ENCODE peak calls at places on chromosome 12, in six cellular contexts. K is AG10803, G is left ventricle myocardium inferior, V is pancreas, Q is fibroblast of lung, C is right lobe of liver. I is an unnamed sample.

GRCh38 chr12:109524466-109525278 is 47.2 kb downstream of the UBE3B start:
- DNase-seq in K (no peak), G (no peak), V (no peak), Q (no peak), C (no peak), I (no peak)

GRCh38 chr12:25775968-25776367 is 182.5 kb upstream of the RASSF8 start:
- DNase-seq in K (peak), G (no peak), V (no peak), Q (no peak), C (no peak), I (no peak)

GRCh38 chr12:49538740-49539403 is at the start of gene KCNH3:
- DNase-seq in K (peak), G (peak), V (peak), Q (peak), C (peak), I (peak)

GRCh38 chr12:72075401-72075800 is 136.8 kb downstream of the TPH2 start:
- DNase-seq in K (no peak), G (no peak), V (no peak), Q (no peak), C (no peak), I (no peak)

GRCh38 chr12:6696690-6697583 is 3.7 kb downstream of the PIANP start:
- DNase-seq in K (no peak), G (no peak), V (no peak), Q (no peak), C (no peak), I (no peak)

GRCh38 chr12:54984602-54985376 is at the start of gene TESPA1:
- DNase-seq in K (no peak), G (peak), V (no peak), Q (no peak), C (peak), I (peak)

GRCh38 chr12:32896438-32897275 is at the start of gene PKP2:
- DNase-seq in K (no peak), G (peak), V (peak), Q (no peak), C (peak), I (peak)

GRCh38 chr12:9043766-9044165 is 54.4 kb downstream of the KLRG1 start:
- DNase-seq in K (no peak), G (no peak), V (no peak), Q (no peak), C (no peak), I (no peak)

GRCh38 chr12:99332936-99333591 is 314.5 kb upstream of the GARIN6 start:
- DNase-seq in K (no peak), G (no peak), V (no peak), Q (no peak), C (no peak), I (no peak)

GRCh38 chr12:94615284-94616216 is 34.8 kb downstream of the TMCC3 start:
- DNase-seq in K (no peak), G (peak), V (no peak), Q (peak), C (peak), I (no peak)

GRCh38 chr12:108734200-108734906 is 3.0 kb upstream of the CORO1C start:
- DNase-seq in K (peak), G (no peak), V (no peak), Q (peak), C (peak), I (no peak)

GRCh38 chr12:69660164-69660863 is 38.8 kb downstream of the BEST3 start:
- DNase-seq in K (no peak), G (no peak), V (no peak), Q (no peak), C (no peak), I (no peak)

GRCh38 chr12:116759783-116760581 is 21.9 kb downstream of the RNFT2 start:
- DNase-seq in K (no peak), G (peak), V (no peak), Q (no peak), C (no peak), I (no peak)

GRCh38 chr12:25811656-25812126 is 146.8 kb upstream of the RASSF8 start:
- DNase-seq in K (peak), G (no peak), V (no peak), Q (no peak), C (no peak), I (no peak)

GRCh38 chr12:6442799-6443198 is 2.0 kb upstream of the CD27 start:
- DNase-seq in K (no peak), G (no peak), V (no peak), Q (no peak), C (no peak), I (no peak)

GRCh38 chr12:57235012-57235727 is 5.7 kb downstream of the SHMT2 start:
- DNase-seq in K (no peak), G (peak), V (peak), Q (peak), C (peak), I (no peak)

GRCh38 chr12:51442324-51442723 is 17.7 kb downstream of the SLC4A8 start:
- DNase-seq in K (peak), G (no peak), V (no peak), Q (peak), C (no peak), I (no peak)

GRCh38 chr12:95231190-95231589 is 13.6 kb downstream of the VEZT start:
- DNase-seq in K (no peak), G (no peak), V (no peak), Q (peak), C (no peak), I (no peak)

GRCh38 chr12:54601841-54602240 is 13.4 kb upstream of the PPP1R1A start:
- DNase-seq in K (no peak), G (no peak), V (no peak), Q (no peak), C (no peak), I (no peak)

GRCh38 chr12:110846615-110847566 is at the start of gene CCDC63:
- DNase-seq in K (peak), G (peak), V (peak), Q (peak), C (peak), I (peak)

GRCh38 chr12:45909041-45909713 is 81.2 kb downstream of the SCAF11 start:
- DNase-seq in K (no peak), G (no peak), V (no peak), Q (peak), C (no peak), I (no peak)

GRCh38 chr12:14936224-14936861 is 2.0 kb downstream of the ERP27 start:
- DNase-seq in K (no peak), G (no peak), V (no peak), Q (no peak), C (no peak), I (no peak)

GRCh38 chr12:94623161-94623920 is 27.0 kb downstream of the TMCC3 start:
- DNase-seq in K (no peak), G (no peak), V (no peak), Q (no peak), C (no peak), I (no peak)

DNA sequence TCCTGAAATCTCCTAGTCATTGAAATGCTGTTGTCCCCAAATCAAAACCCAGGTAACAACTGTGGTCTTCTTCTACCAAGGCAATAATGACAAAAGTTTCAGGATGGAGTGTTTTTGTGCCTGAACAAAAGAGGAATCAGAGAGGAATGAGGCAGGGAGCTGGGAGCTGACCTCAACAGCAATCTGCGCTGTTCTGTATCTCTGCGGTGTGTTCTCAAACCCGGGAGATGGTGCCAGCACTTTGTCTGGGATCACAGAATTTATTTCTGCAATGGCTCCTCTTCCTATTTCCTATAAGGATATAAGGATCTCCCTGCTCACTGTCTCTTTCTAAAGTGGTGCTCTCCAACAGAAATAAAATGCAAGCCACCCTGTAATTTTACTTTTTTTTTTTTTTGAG is 449 bp upstream of the GLT8D2 start:
- DNase-seq in K (peak), G (no peak), V (no peak), Q (no peak), C (no peak), I (no peak)
- H3K4me3 ChIP-seq in K (peak), G (peak), V (no peak), Q (peak), C (no peak), I (no peak)

GRCh38 chr12:77493311-77493710 is 337.4 kb upstream of the NAV3 start:
- DNase-seq in K (peak), G (no peak), V (no peak), Q (no peak), C (no peak), I (no peak)

GRCh38 chr12:77494306-77494705 is 336.4 kb upstream of the NAV3 start:
- DNase-seq in K (peak), G (no peak), V (no peak), Q (peak), C (no peak), I (no peak)

GRCh38 chr12:77496714-77497113 is 334.0 kb upstream of the NAV3 start:
- DNase-seq in K (no peak), G (no peak), V (no peak), Q (no peak), C (no peak), I (no peak)

GRCh38 chr12:77488041-77488620 is 342.6 kb upstream of the NAV3 start:
- DNase-seq in K (peak), G (no peak), V (no peak), Q (peak), C (no peak), I (no peak)

GRCh38 chr12:77493769-77494168 is 336.9 kb upstream of the NAV3 start:
- DNase-seq in K (no peak), G (no peak), V (no peak), Q (no peak), C (no peak), I (no peak)
- H3K4me3 ChIP-seq in K (no peak), G (no peak), V (no peak), Q (no peak), C (no peak), I (no peak)

DNA sequence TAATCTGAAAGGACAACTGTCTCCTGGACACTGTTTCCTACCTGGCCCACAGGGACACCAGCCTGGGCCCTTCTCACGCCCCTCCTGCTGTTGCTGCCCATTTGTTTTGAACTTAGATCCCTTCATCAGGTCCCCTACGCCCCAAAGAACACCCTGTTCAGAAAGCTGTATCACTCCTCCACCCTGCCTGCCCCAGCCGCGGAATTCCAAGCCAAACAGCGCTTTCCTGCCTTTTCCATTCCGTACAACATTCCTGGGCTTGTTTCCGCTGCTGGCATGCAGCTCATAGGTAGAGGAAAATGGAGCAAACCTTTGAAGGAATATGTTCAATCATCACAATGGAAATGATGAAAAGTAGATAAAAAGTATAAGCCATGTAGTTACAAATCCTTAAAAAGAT is 12.8 kb upstream of the GSG1 start:
- DNase-seq in K (no peak), G (no peak), V (no peak), Q (no peak), C (no peak), I (no peak)
- H3K4me3 ChIP-seq in K (no peak), G (no peak), V (no peak), Q (no peak), C (no peak), I (no peak)

DNA sequence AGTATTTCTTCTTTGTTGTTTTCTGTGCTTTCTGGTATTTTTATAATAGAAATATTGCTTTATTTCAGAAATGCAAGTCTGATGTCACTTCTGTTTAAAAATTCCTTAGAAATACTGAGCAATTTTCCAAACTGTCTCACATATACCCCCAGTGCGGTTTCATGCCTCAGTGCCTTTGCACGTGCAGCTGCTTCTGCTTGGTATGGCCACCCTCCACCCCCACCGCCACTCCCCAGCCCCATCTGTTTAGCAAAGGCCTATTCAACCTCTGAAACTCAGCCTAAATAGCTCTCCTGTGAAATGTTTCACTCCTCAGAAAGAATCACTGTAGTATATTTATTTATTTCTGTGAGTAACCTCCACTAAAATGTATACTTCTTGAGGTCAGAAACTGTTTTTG is 52.3 kb downstream of the PPM1H start:
- DNase-seq in K (no peak), G (no peak), V (no peak), Q (no peak), C (no peak), I (no peak)
- H3K4me3 ChIP-seq in K (no peak), G (no peak), V (no peak), Q (no peak), C (no peak), I (no peak)

GRCh38 chr12:211639-212382 is 2.1 kb downstream of the SLC6A12 start:
- DNase-seq in K (no peak), G (no peak), V (peak), Q (no peak), C (peak), I (no peak)

GRCh38 chr12:212799-213526 is 994 bp downstream of the SLC6A12 start:
- DNase-seq in K (no peak), G (peak), V (peak), Q (peak), C (peak), I (no peak)

GRCh38 chr12:211142-211465 is 2.9 kb downstream of the SLC6A12 start:
- DNase-seq in K (no peak), G (no peak), V (no peak), Q (no peak), C (no peak), I (no peak)

GRCh38 chr12:213527-213932 is 427 bp downstream of the SLC6A12 start:
- DNase-seq in K (no peak), G (no peak), V (peak), Q (no peak), C (peak), I (no peak)

GRCh38 chr12:212383-212798 is 1.6 kb downstream of the SLC6A12 start:
- DNase-seq in K (no peak), G (no peak), V (no peak), Q (no peak), C (no peak), I (no peak)
- H3K4me3 ChIP-seq in K (no peak), G (no peak), V (no peak), Q (no peak), C (peak), I (no peak)

GRCh38 chr12:120229071-120229582 is 28.2 kb upstream of the RPLP0 start:
- DNase-seq in K (no peak), G (no peak), V (no peak), Q (no peak), C (no peak), I (no peak)
- H3K4me3 ChIP-seq in K (no peak), G (peak), V (no peak), Q (no peak), C (no peak), I (peak)

GRCh38 chr12:123712780-123713319 is 697 bp downstream of the ATP6V0A2 start:
- DNase-seq in K (no peak), G (no peak), V (no peak), Q (no peak), C (no peak), I (peak)

GRCh38 chr12:123714302-123714627 is 2.1 kb downstream of the ATP6V0A2 start:
- DNase-seq in K (no peak), G (no peak), V (no peak), Q (no peak), C (no peak), I (no peak)

GRCh38 chr12:123715151-123715676 is 3.1 kb downstream of the ATP6V0A2 start:
- DNase-seq in K (no peak), G (no peak), V (no peak), Q (no peak), C (no peak), I (no peak)

GRCh38 chr12:123713398-123714301 is 1.5 kb downstream of the ATP6V0A2 start:
- DNase-seq in K (peak), G (no peak), V (no peak), Q (no peak), C (no peak), I (no peak)
- H3K4me3 ChIP-seq in K (peak), G (peak), V (peak), Q (peak), C (peak), I (peak)